ENCODE peak calls at places on chromosomes 16 and 17, in seven cellular contexts. I is kidney; P is A549; W is germinal center; V is heart right ventricle; J is Jurkat, Clone E6-1; M is NB4. Z is an unnamed sample.
A peak's percentile ranks its signal among the peaks of the same experiment; 100 is the strongest.

GRCh38 chr16:11488304-11488703 is 98.4 kb downstream of the LITAF start:
- DNase-seq in I (no peak), P (no peak), W (no peak), V (no peak), J (no peak), M (no peak), Z (no peak)

GRCh38 chr17:6161456-6161855 is 91.3 kb downstream of the WSCD1 start:
- DNase-seq in I (no peak), P (no peak), W (no peak), V (no peak), J (no peak), M (no peak), Z (no peak)

GRCh38 chr17:65558683-65559311 is 2.7 kb downstream of the AXIN2 start:
- DNase-seq in I (no peak), P (no peak), W (no peak), V (no peak), J (no peak), M (no peak), Z (no peak)

GRCh38 chr16:23359092-23359760 is 57.1 kb downstream of the SCNN1B start:
- DNase-seq in I (peak; percentile 29), P (no peak), W (no peak), V (no peak), J (no peak), M (no peak), Z (peak; percentile 14)

GRCh38 chr16:79599837-79600635 is 501 bp downstream of the MAF start:
- DNase-seq in I (peak; percentile 88), P (peak; percentile 49), W (peak; percentile 79), V (peak; percentile 75), J (no peak), M (peak; percentile 4), Z (peak; percentile 14)

GRCh38 chr17:182164-182751 is 808 bp upstream of the DOC2B start:
- DNase-seq in I (peak; percentile 63), P (no peak), W (no peak), V (no peak), J (no peak), M (peak; percentile 58), Z (no peak)

GRCh38 chr17:17745476-17746455 is 64.5 kb downstream of the RAI1 start:
- DNase-seq in I (peak; percentile 74), P (no peak), W (no peak), V (no peak), J (no peak), M (no peak), Z (peak; percentile 34)

GRCh38 chr17:41503202-41503601 is 2.2 kb downstream of the KRT13 start:
- DNase-seq in I (no peak), P (no peak), W (no peak), V (no peak), J (no peak), M (no peak), Z (no peak)

GRCh38 chr17:76296889-76297288 is 11.2 kb downstream of the QRICH2 start:
- DNase-seq in I (peak; percentile 25), P (no peak), W (no peak), V (no peak), J (no peak), M (no peak), Z (no peak)

GRCh38 chr17:57459286-57459915 is 203.1 kb downstream of the MSI2 start:
- DNase-seq in I (no peak), P (peak; percentile 93), W (no peak), V (no peak), J (no peak), M (no peak), Z (peak; percentile 98)

GRCh38 chr17:9768381-9768934 is 22.9 kb downstream of the DHRS7C start:
- DNase-seq in I (no peak), P (peak; percentile 60), W (peak; percentile 23), V (no peak), J (peak; percentile 44), M (peak; percentile 53), Z (peak; percentile 24)

GRCh38 chr16:70746040-70746707 is 54.8 kb downstream of the VAC14 start:
- DNase-seq in I (peak; percentile 89), P (peak; percentile 79), W (no peak), V (no peak), J (no peak), M (peak; percentile 97), Z (peak; percentile 82)

GRCh38 chr17:42111901-42112551 is 488 bp downstream of the DHX58 start:
- DNase-seq in I (no peak), P (no peak), W (no peak), V (no peak), J (no peak), M (no peak), Z (peak; percentile 55)

GRCh38 chr16:58652741-58653140 is 23.1 kb upstream of the CNOT1 start:
- DNase-seq in I (no peak), P (peak; percentile 35), W (no peak), V (no peak), J (no peak), M (no peak), Z (peak; percentile 59)

GRCh38 chr17:38428150-38428642 is at the start of gene ARHGAP23:
- DNase-seq in I (peak; percentile 86), P (peak; percentile 57), W (peak; percentile 67), V (peak; percentile 80), J (peak; percentile 20), M (peak; percentile 79), Z (peak; percentile 79)

GRCh38 chr16:73122604-73123386 is 74.9 kb upstream of the ZFHX3 start:
- DNase-seq in I (no peak), P (no peak), W (no peak), V (peak; percentile 56), J (no peak), M (no peak), Z (no peak)

GRCh38 chr17:62062313-62062712 is 2.8 kb downstream of the MED13 start:
- DNase-seq in I (no peak), P (no peak), W (no peak), V (no peak), J (no peak), M (no peak), Z (peak; percentile 12)

GRCh38 chr17:50474523-50474922 is 4.1 kb upstream of the RSAD1 start:
- DNase-seq in I (no peak), P (no peak), W (no peak), V (no peak), J (no peak), M (no peak), Z (no peak)

GRCh38 chr17:58279016-58279671 is 1.6 kb downstream of the MPO start:
- DNase-seq in I (peak; percentile 87), P (no peak), W (no peak), V (peak; percentile 48), J (no peak), M (peak; percentile 66), Z (peak; percentile 14)

GRCh38 chr16:86517652-86518258 is 7.4 kb downstream of the FOXF1 start:
- DNase-seq in I (peak; percentile 86), P (peak; percentile 63), W (no peak), V (peak; percentile 65), J (no peak), M (peak; percentile 79), Z (peak; percentile 79)

GRCh38 chr17:48123111-48123510 is 15.5 kb downstream of the SNX11 start:
- DNase-seq in I (no peak), P (no peak), W (no peak), V (no peak), J (no peak), M (no peak), Z (no peak)

GRCh38 chr16:86797700-86798099 is 219.4 kb downstream of the FOXL1 start:
- DNase-seq in I (no peak), P (no peak), W (no peak), V (no peak), J (no peak), M (no peak), Z (no peak)

GRCh38 chr17:10029129-10029528 is 124.1 kb upstream of the RCVRN start:
- DNase-seq in I (no peak), P (no peak), W (no peak), V (no peak), J (no peak), M (no peak), Z (no peak)

GRCh38 chr17:76612977-76613851 is 27.6 kb upstream of the ST6GALNAC2 start:
- DNase-seq in I (no peak), P (peak; percentile 58), W (no peak), V (no peak), J (no peak), M (peak; percentile 36), Z (no peak)